ENCODE peak calls at places on chromosome 9, in ten cellular contexts. Y is substantia nigra; C is activated T-cell treated with anti-CD3 and anti-CD28 coated beads, Interleukin-2, amount 50 U/mL, for 72 hours; Q is stimulated activated naive CD8-positive, alpha-beta T cell treated with anti-CD3 and anti-CD28 coated beads, Interleukin-15, Interleukin-2, amounts not matched to agents 100 U/mL and 50 U/mL, for 24 hours; T is iris pigment epithelial cell; N is H9; E is effector memory CD4-positive, alpha-beta T cell; X is T-helper 17 cell; F is NCI-H2171 treated with DMSO at 0.1 percent for 48 hours; A is NCI-H1105. S is an unnamed sample.
A peak's percentile ranks its signal among the peaks of the same experiment; 100 is the strongest.

GRCh38 chr9:98455957-98456621 is 200.6 kb upstream of the TBC1D2 start:
- DNase-seq in F (no peak), E (no peak), Q (no peak), Y (no peak), C (no peak), A (no peak), N (no peak), T (peak; percentile 60), X (no peak), S (no peak)

GRCh38 chr9:104091708-104092107 is 2.4 kb upstream of the SMC2 start:
- DNase-seq in A (peak; percentile 57), N (no peak), Y (no peak), C (peak; percentile 28), X (no peak), Q (no peak), F (no peak), E (no peak), T (peak; percentile 64), S (no peak)

GRCh38 chr9:121636411-121636865 is 15.0 kb upstream of the DAB2IP start:
- DNase-seq in T (peak; percentile 11), X (no peak), C (no peak), F (no peak), E (no peak), A (no peak), Y (no peak), N (no peak), Q (no peak), S (no peak)

GRCh38 chr9:127214421-127215265 is 49.9 kb upstream of the GARNL3 start:
- DNase-seq in Q (peak; percentile 65), F (peak; percentile 74), C (peak; percentile 72), A (peak; percentile 39), E (no peak), X (no peak), Y (no peak), N (peak; percentile 72), T (peak; percentile 47), S (no peak)

GRCh38 chr9:13548556-13548955 is 269.1 kb upstream of the MPDZ start:
- DNase-seq in Y (no peak), F (no peak), Q (no peak), A (no peak), T (no peak), N (no peak), X (no peak), E (no peak), C (no peak), S (no peak)

GRCh38 chr9:132768932-132769894 is 98.9 kb downstream of the GTF3C4 start:
- DNase-seq in E (peak; percentile 35), Y (no peak), F (no peak), Q (peak; percentile 76), T (peak; percentile 54), A (no peak), N (peak; percentile 82), X (peak; percentile 46), C (peak; percentile 59), S (peak; percentile 37)

GRCh38 chr9:21854594-21854993 is 52.2 kb downstream of the MTAP start:
- DNase-seq in Q (no peak), C (no peak), F (no peak), E (no peak), X (no peak), T (peak; percentile 97), N (no peak), A (no peak), Y (no peak), S (no peak)

GRCh38 chr9:88949425-88949824 is 41.8 kb upstream of the S1PR3 start:
- DNase-seq in A (peak; percentile 18), Y (no peak), N (no peak), F (peak; percentile 62), T (peak; percentile 71), C (no peak), X (no peak), Q (no peak), E (no peak), S (no peak)

GRCh38 chr9:15834541-15834940 is 281.7 kb downstream of the CCDC171 start:
- DNase-seq in A (peak; percentile 56), X (no peak), Q (no peak), N (no peak), Y (no peak), E (no peak), F (peak; percentile 4), T (peak; percentile 70), C (no peak), S (no peak)

GRCh38 chr9:136695435-136695895 is 8.2 kb upstream of the AGPAT2 start:
- DNase-seq in Q (no peak), C (no peak), F (peak; percentile 91), E (no peak), T (no peak), Y (no peak), A (peak; percentile 93), X (no peak), N (no peak), S (no peak)

GRCh38 chr9:91954841-91955471 is 4.9 kb upstream of the ROR2 start:
- DNase-seq in C (peak; percentile 31), T (peak; percentile 71), F (peak; percentile 48), N (peak; percentile 70), Q (peak; percentile 38), Y (no peak), E (no peak), A (no peak), X (no peak), S (no peak)

GRCh38 chr9:131334568-131335105 is 45.1 kb downstream of the PLPP7 start:
- DNase-seq in A (no peak), F (peak; percentile 77), C (no peak), Q (no peak), N (no peak), Y (peak; percentile 13), T (peak; percentile 14), E (no peak), X (no peak), S (no peak)

GRCh38 chr9:100309992-100310391 is 42.8 kb downstream of the TEX10 start:
- DNase-seq in E (no peak), T (peak; percentile 32), A (no peak), Q (no peak), N (no peak), Y (no peak), X (no peak), C (no peak), F (no peak), S (no peak)

GRCh38 chr9:116055536-116055935 is 98.1 kb upstream of the PAPPA start:
- DNase-seq in Y (no peak), E (no peak), C (no peak), A (no peak), Q (no peak), F (no peak), T (peak; percentile 38), N (no peak), X (no peak), S (no peak)

GRCh38 chr9:83665576-83666200 is 42.1 kb downstream of the UBQLN1 start:
- DNase-seq in F (no peak), Y (no peak), E (no peak), N (no peak), T (no peak), Q (no peak), A (no peak), C (no peak), X (no peak), S (no peak)

GRCh38 chr9:69115621-69116020 is 58.5 kb upstream of the TJP2 start:
- DNase-seq in N (no peak), A (no peak), T (no peak), C (no peak), Q (no peak), F (no peak), Y (no peak), E (no peak), X (no peak), S (no peak)

GRCh38 chr9:92715488-92716231 is 45.7 kb upstream of the IPPK start:
- DNase-seq in E (no peak), X (no peak), T (no peak), A (no peak), Y (no peak), Q (no peak), F (no peak), N (no peak), C (no peak), S (no peak)

GRCh38 chr9:114282507-114282906 is 40.4 kb upstream of the ORM1 start:
- DNase-seq in F (peak; percentile 81), T (no peak), C (no peak), Q (no peak), Y (no peak), A (no peak), X (no peak), N (no peak), E (no peak), S (no peak)

GRCh38 chr9:35236692-35237091 is 74.9 kb downstream of the UNC13B start:
- DNase-seq in Y (no peak), T (no peak), X (no peak), E (no peak), N (no peak), C (no peak), Q (no peak), F (no peak), A (no peak), S (no peak)

GRCh38 chr9:72362680-72363139 is 2.3 kb downstream of the ZFAND5 start:
- DNase-seq in Q (peak; percentile 48), X (no peak), Y (peak; percentile 61), T (peak; percentile 81), E (no peak), F (peak; percentile 37), N (no peak), C (peak; percentile 50), A (peak; percentile 22), S (no peak)

GRCh38 chr9:93064392-93065124 is 6.1 kb downstream of the SUSD3 start:
- DNase-seq in C (peak; percentile 91), A (no peak), T (peak; percentile 18), Q (peak; percentile 87), X (peak; percentile 50), F (peak; percentile 74), Y (no peak), E (peak; percentile 87), N (no peak), S (peak; percentile 85)

GRCh38 chr9:123637596-123637939 is 281.6 kb downstream of the CRB2 start:
- DNase-seq in X (no peak), E (no peak), A (no peak), F (no peak), Y (no peak), N (no peak), C (no peak), T (peak; percentile 60), Q (no peak), S (no peak)

GRCh38 chr9:138025908-138026307 is 148.3 kb downstream of the CACNA1B start:
- DNase-seq in Y (no peak), E (no peak), N (no peak), Q (no peak), C (no peak), F (no peak), A (no peak), X (no peak), T (no peak), S (no peak)

GRCh38 chr9:21974542-21975409 is 19.4 kb downstream of the CDKN2A start:
- DNase-seq in C (peak; percentile 45), Y (no peak), N (peak; percentile 92), A (peak; percentile 90), F (peak; percentile 78), X (no peak), T (peak; percentile 93), E (no peak), Q (peak; percentile 56), S (no peak)

GRCh38 chr9:110179734-110180133 is 28.2 kb downstream of the C9orf152 start:
- DNase-seq in X (no peak), A (no peak), Q (no peak), Y (no peak), T (peak; percentile 87), C (no peak), E (no peak), N (no peak), F (no peak), S (no peak)

GRCh38 chr9:76677481-76678055 is 86.7 kb upstream of the PCA3 start:
- DNase-seq in T (no peak), A (no peak), N (no peak), C (no peak), E (no peak), X (no peak), Y (no peak), F (no peak), Q (no peak), S (no peak)

GRCh38 chr9:83959061-83959460 is 21.0 kb downstream of the HNRNPK start:
- DNase-seq in X (no peak), E (no peak), T (peak; percentile 77), N (no peak), A (no peak), Y (no peak), C (no peak), Q (no peak), F (peak; percentile 56), S (no peak)

GRCh38 chr9:32069969-32070368 is 314.5 kb upstream of the ACO1 start:
- DNase-seq in F (no peak), X (no peak), A (no peak), E (no peak), C (no peak), N (no peak), Y (no peak), Q (no peak), T (no peak), S (no peak)